ENCODE peak calls at places on chromosomes 12 and 14, in seven cellular contexts. One of them, this sample, is unnamed.

GRCh38 chr14:90451443-90451842 is 54.6 kb downstream of the CALM1 start:
- DNase-seq in stimulated activated CD4-positive, alpha-beta T cell treated with anti-CD3 and anti-CD28 coated beads, Interleukin-4, amount 100 ng/mL, for 48 hours: no peak
- DNase-seq in H54: no peak
- DNase-seq in stimulated activated CD8-positive, alpha-beta memory T cell treated with anti-CD3 and anti-CD28 coated beads, Interleukin-2, amount 100 ng/mL, for 1 hour: no peak
- DNase-seq in kidney epithelial cell: no peak
- DNase-seq in A549: no peak
- DNase-seq in activated CD4-positive, CD25-positive, alpha-beta regulatory T cell treated with anti-CD3 and anti-CD28 coated beads, Interleukin-2, amount 50 U/mL, for 72 hours: no peak
- DNase-seq in this sample: no peak

GRCh38 chr12:55978393-55978792 is 4.5 kb downstream of the RAB5B start:
- DNase-seq in H54: no peak
- DNase-seq in kidney epithelial cell: no peak
- DNase-seq in activated CD4-positive, CD25-positive, alpha-beta regulatory T cell treated with anti-CD3 and anti-CD28 coated beads, Interleukin-2, amount 50 U/mL, for 72 hours: no peak
- DNase-seq in stimulated activated CD8-positive, alpha-beta memory T cell treated with anti-CD3 and anti-CD28 coated beads, Interleukin-2, amount 100 ng/mL, for 1 hour: no peak
- DNase-seq in A549: no peak
- DNase-seq in stimulated activated CD4-positive, alpha-beta T cell treated with anti-CD3 and anti-CD28 coated beads, Interleukin-4, amount 100 ng/mL, for 48 hours: no peak
- DNase-seq in this sample: no peak

GRCh38 chr12:104250366-104251125 is 35.0 kb downstream of the TXNRD1 start:
- DNase-seq in stimulated activated CD4-positive, alpha-beta T cell treated with anti-CD3 and anti-CD28 coated beads, Interleukin-4, amount 100 ng/mL, for 48 hours: no peak
- DNase-seq in kidney epithelial cell: no peak
- DNase-seq in activated CD4-positive, CD25-positive, alpha-beta regulatory T cell treated with anti-CD3 and anti-CD28 coated beads, Interleukin-2, amount 50 U/mL, for 72 hours: no peak
- DNase-seq in stimulated activated CD8-positive, alpha-beta memory T cell treated with anti-CD3 and anti-CD28 coated beads, Interleukin-2, amount 100 ng/mL, for 1 hour: no peak
- DNase-seq in H54: no peak
- DNase-seq in A549: no peak
- DNase-seq in this sample: no peak

GRCh38 chr14:36096090-36096489 is 80.4 kb downstream of the PTCSC3 start:
- DNase-seq in A549: no peak
- DNase-seq in H54: no peak
- DNase-seq in kidney epithelial cell: no peak
- DNase-seq in stimulated activated CD8-positive, alpha-beta memory T cell treated with anti-CD3 and anti-CD28 coated beads, Interleukin-2, amount 100 ng/mL, for 1 hour: no peak
- DNase-seq in stimulated activated CD4-positive, alpha-beta T cell treated with anti-CD3 and anti-CD28 coated beads, Interleukin-4, amount 100 ng/mL, for 48 hours: no peak
- DNase-seq in activated CD4-positive, CD25-positive, alpha-beta regulatory T cell treated with anti-CD3 and anti-CD28 coated beads, Interleukin-2, amount 50 U/mL, for 72 hours: no peak
- DNase-seq in this sample: no peak

GRCh38 chr12:103799504-103800251 is 41.4 kb downstream of the NT5DC3 start:
- DNase-seq in H54: peak
- DNase-seq in stimulated activated CD4-positive, alpha-beta T cell treated with anti-CD3 and anti-CD28 coated beads, Interleukin-4, amount 100 ng/mL, for 48 hours: no peak
- DNase-seq in kidney epithelial cell: no peak
- DNase-seq in A549: peak
- DNase-seq in activated CD4-positive, CD25-positive, alpha-beta regulatory T cell treated with anti-CD3 and anti-CD28 coated beads, Interleukin-2, amount 50 U/mL, for 72 hours: no peak
- DNase-seq in stimulated activated CD8-positive, alpha-beta memory T cell treated with anti-CD3 and anti-CD28 coated beads, Interleukin-2, amount 100 ng/mL, for 1 hour: no peak
- DNase-seq in this sample: no peak

GRCh38 chr12:112347521-112347920 is 34.7 kb downstream of the HECTD4 start:
- DNase-seq in stimulated activated CD8-positive, alpha-beta memory T cell treated with anti-CD3 and anti-CD28 coated beads, Interleukin-2, amount 100 ng/mL, for 1 hour: no peak
- DNase-seq in stimulated activated CD4-positive, alpha-beta T cell treated with anti-CD3 and anti-CD28 coated beads, Interleukin-4, amount 100 ng/mL, for 48 hours: no peak
- DNase-seq in activated CD4-positive, CD25-positive, alpha-beta regulatory T cell treated with anti-CD3 and anti-CD28 coated beads, Interleukin-2, amount 50 U/mL, for 72 hours: no peak
- DNase-seq in kidney epithelial cell: peak
- DNase-seq in H54: peak
- DNase-seq in A549: no peak
- DNase-seq in this sample: no peak

GRCh38 chr12:75684678-75685620 is 173.5 kb upstream of the KRR1 start:
- DNase-seq in stimulated activated CD8-positive, alpha-beta memory T cell treated with anti-CD3 and anti-CD28 coated beads, Interleukin-2, amount 100 ng/mL, for 1 hour: no peak
- DNase-seq in kidney epithelial cell: no peak
- DNase-seq in activated CD4-positive, CD25-positive, alpha-beta regulatory T cell treated with anti-CD3 and anti-CD28 coated beads, Interleukin-2, amount 50 U/mL, for 72 hours: no peak
- DNase-seq in H54: no peak
- DNase-seq in stimulated activated CD4-positive, alpha-beta T cell treated with anti-CD3 and anti-CD28 coated beads, Interleukin-4, amount 100 ng/mL, for 48 hours: no peak
- DNase-seq in A549: no peak
- DNase-seq in this sample: no peak

GRCh38 chr14:95117937-95118726 is 39.2 kb downstream of the DICER1 start:
- DNase-seq in kidney epithelial cell: no peak
- DNase-seq in stimulated activated CD8-positive, alpha-beta memory T cell treated with anti-CD3 and anti-CD28 coated beads, Interleukin-2, amount 100 ng/mL, for 1 hour: no peak
- DNase-seq in stimulated activated CD4-positive, alpha-beta T cell treated with anti-CD3 and anti-CD28 coated beads, Interleukin-4, amount 100 ng/mL, for 48 hours: no peak
- DNase-seq in A549: no peak
- DNase-seq in H54: no peak
- DNase-seq in activated CD4-positive, CD25-positive, alpha-beta regulatory T cell treated with anti-CD3 and anti-CD28 coated beads, Interleukin-2, amount 50 U/mL, for 72 hours: no peak
- DNase-seq in this sample: no peak

GRCh38 chr14:85102591-85102990 is 427.4 kb upstream of the FLRT2 start:
- DNase-seq in A549: no peak
- DNase-seq in stimulated activated CD8-positive, alpha-beta memory T cell treated with anti-CD3 and anti-CD28 coated beads, Interleukin-2, amount 100 ng/mL, for 1 hour: no peak
- DNase-seq in stimulated activated CD4-positive, alpha-beta T cell treated with anti-CD3 and anti-CD28 coated beads, Interleukin-4, amount 100 ng/mL, for 48 hours: no peak
- DNase-seq in kidney epithelial cell: no peak
- DNase-seq in H54: no peak
- DNase-seq in activated CD4-positive, CD25-positive, alpha-beta regulatory T cell treated with anti-CD3 and anti-CD28 coated beads, Interleukin-2, amount 50 U/mL, for 72 hours: no peak
- DNase-seq in this sample: no peak

GRCh38 chr12:68768431-68768934 is 22.5 kb downstream of the SLC35E3 start:
- DNase-seq in H54: no peak
- DNase-seq in stimulated activated CD8-positive, alpha-beta memory T cell treated with anti-CD3 and anti-CD28 coated beads, Interleukin-2, amount 100 ng/mL, for 1 hour: no peak
- DNase-seq in activated CD4-positive, CD25-positive, alpha-beta regulatory T cell treated with anti-CD3 and anti-CD28 coated beads, Interleukin-2, amount 50 U/mL, for 72 hours: no peak
- DNase-seq in A549: no peak
- DNase-seq in stimulated activated CD4-positive, alpha-beta T cell treated with anti-CD3 and anti-CD28 coated beads, Interleukin-4, amount 100 ng/mL, for 48 hours: no peak
- DNase-seq in kidney epithelial cell: no peak
- DNase-seq in this sample: no peak

GRCh38 chr14:51495319-51495718 is 156.4 kb upstream of the FRMD6 start:
- DNase-seq in stimulated activated CD4-positive, alpha-beta T cell treated with anti-CD3 and anti-CD28 coated beads, Interleukin-4, amount 100 ng/mL, for 48 hours: no peak
- DNase-seq in activated CD4-positive, CD25-positive, alpha-beta regulatory T cell treated with anti-CD3 and anti-CD28 coated beads, Interleukin-2, amount 50 U/mL, for 72 hours: no peak
- DNase-seq in H54: no peak
- DNase-seq in kidney epithelial cell: no peak
- DNase-seq in A549: no peak
- DNase-seq in stimulated activated CD8-positive, alpha-beta memory T cell treated with anti-CD3 and anti-CD28 coated beads, Interleukin-2, amount 100 ng/mL, for 1 hour: no peak
- DNase-seq in this sample: no peak

GRCh38 chr14:103684471-103684870 is 30.8 kb downstream of the XRCC3 start:
- DNase-seq in activated CD4-positive, CD25-positive, alpha-beta regulatory T cell treated with anti-CD3 and anti-CD28 coated beads, Interleukin-2, amount 50 U/mL, for 72 hours: no peak
- DNase-seq in H54: no peak
- DNase-seq in kidney epithelial cell: no peak
- DNase-seq in A549: no peak
- DNase-seq in stimulated activated CD8-positive, alpha-beta memory T cell treated with anti-CD3 and anti-CD28 coated beads, Interleukin-2, amount 100 ng/mL, for 1 hour: no peak
- DNase-seq in stimulated activated CD4-positive, alpha-beta T cell treated with anti-CD3 and anti-CD28 coated beads, Interleukin-4, amount 100 ng/mL, for 48 hours: no peak
- DNase-seq in this sample: no peak

GRCh38 chr12:91367234-91367849 is 184.7 kb upstream of the DCN start:
- DNase-seq in A549: peak
- DNase-seq in activated CD4-positive, CD25-positive, alpha-beta regulatory T cell treated with anti-CD3 and anti-CD28 coated beads, Interleukin-2, amount 50 U/mL, for 72 hours: no peak
- DNase-seq in H54: no peak
- DNase-seq in stimulated activated CD4-positive, alpha-beta T cell treated with anti-CD3 and anti-CD28 coated beads, Interleukin-4, amount 100 ng/mL, for 48 hours: no peak
- DNase-seq in kidney epithelial cell: no peak
- DNase-seq in stimulated activated CD8-positive, alpha-beta memory T cell treated with anti-CD3 and anti-CD28 coated beads, Interleukin-2, amount 100 ng/mL, for 1 hour: no peak
- DNase-seq in this sample: peak

GRCh38 chr12:108814462-108815211 is 42.7 kb downstream of the SSH1 start:
- DNase-seq in activated CD4-positive, CD25-positive, alpha-beta regulatory T cell treated with anti-CD3 and anti-CD28 coated beads, Interleukin-2, amount 50 U/mL, for 72 hours: no peak
- DNase-seq in A549: no peak
- DNase-seq in H54: no peak
- DNase-seq in stimulated activated CD8-positive, alpha-beta memory T cell treated with anti-CD3 and anti-CD28 coated beads, Interleukin-2, amount 100 ng/mL, for 1 hour: no peak
- DNase-seq in stimulated activated CD4-positive, alpha-beta T cell treated with anti-CD3 and anti-CD28 coated beads, Interleukin-4, amount 100 ng/mL, for 48 hours: no peak
- DNase-seq in kidney epithelial cell: no peak
- DNase-seq in this sample: no peak

GRCh38 chr14:74609721-74610120 is 2.3 kb downstream of the LTBP2 start:
- DNase-seq in stimulated activated CD8-positive, alpha-beta memory T cell treated with anti-CD3 and anti-CD28 coated beads, Interleukin-2, amount 100 ng/mL, for 1 hour: no peak
- DNase-seq in kidney epithelial cell: no peak
- DNase-seq in H54: no peak
- DNase-seq in stimulated activated CD4-positive, alpha-beta T cell treated with anti-CD3 and anti-CD28 coated beads, Interleukin-4, amount 100 ng/mL, for 48 hours: no peak
- DNase-seq in activated CD4-positive, CD25-positive, alpha-beta regulatory T cell treated with anti-CD3 and anti-CD28 coated beads, Interleukin-2, amount 50 U/mL, for 72 hours: no peak
- DNase-seq in A549: no peak
- DNase-seq in this sample: no peak

GRCh38 chr14:92841930-92842329 is 47.8 kb downstream of the GOLGA5 start:
- DNase-seq in activated CD4-positive, CD25-positive, alpha-beta regulatory T cell treated with anti-CD3 and anti-CD28 coated beads, Interleukin-2, amount 50 U/mL, for 72 hours: no peak
- DNase-seq in stimulated activated CD8-positive, alpha-beta memory T cell treated with anti-CD3 and anti-CD28 coated beads, Interleukin-2, amount 100 ng/mL, for 1 hour: no peak
- DNase-seq in stimulated activated CD4-positive, alpha-beta T cell treated with anti-CD3 and anti-CD28 coated beads, Interleukin-4, amount 100 ng/mL, for 48 hours: no peak
- DNase-seq in A549: no peak
- DNase-seq in kidney epithelial cell: no peak
- DNase-seq in H54: no peak
- DNase-seq in this sample: no peak

GRCh38 chr14:81533536-81534343 is at the start of gene SEL1L:
- DNase-seq in stimulated activated CD8-positive, alpha-beta memory T cell treated with anti-CD3 and anti-CD28 coated beads, Interleukin-2, amount 100 ng/mL, for 1 hour: peak
- DNase-seq in H54: peak
- DNase-seq in activated CD4-positive, CD25-positive, alpha-beta regulatory T cell treated with anti-CD3 and anti-CD28 coated beads, Interleukin-2, amount 50 U/mL, for 72 hours: peak
- DNase-seq in A549: peak
- DNase-seq in kidney epithelial cell: peak
- DNase-seq in stimulated activated CD4-positive, alpha-beta T cell treated with anti-CD3 and anti-CD28 coated beads, Interleukin-4, amount 100 ng/mL, for 48 hours: peak
- DNase-seq in this sample: peak

GRCh38 chr12:27330846-27331245 is 1.8 kb upstream of the BMAL2 start:
- DNase-seq in H54: no peak
- DNase-seq in activated CD4-positive, CD25-positive, alpha-beta regulatory T cell treated with anti-CD3 and anti-CD28 coated beads, Interleukin-2, amount 50 U/mL, for 72 hours: no peak
- DNase-seq in stimulated activated CD8-positive, alpha-beta memory T cell treated with anti-CD3 and anti-CD28 coated beads, Interleukin-2, amount 100 ng/mL, for 1 hour: no peak
- DNase-seq in A549: no peak
- DNase-seq in stimulated activated CD4-positive, alpha-beta T cell treated with anti-CD3 and anti-CD28 coated beads, Interleukin-4, amount 100 ng/mL, for 48 hours: no peak
- DNase-seq in kidney epithelial cell: no peak
- DNase-seq in this sample: no peak

GRCh38 chr14:61355892-61356325 is 34.5 kb downstream of the PRKCH start:
- DNase-seq in kidney epithelial cell: peak
- DNase-seq in stimulated activated CD4-positive, alpha-beta T cell treated with anti-CD3 and anti-CD28 coated beads, Interleukin-4, amount 100 ng/mL, for 48 hours: no peak
- DNase-seq in H54: peak
- DNase-seq in activated CD4-positive, CD25-positive, alpha-beta regulatory T cell treated with anti-CD3 and anti-CD28 coated beads, Interleukin-2, amount 50 U/mL, for 72 hours: no peak
- DNase-seq in stimulated activated CD8-positive, alpha-beta memory T cell treated with anti-CD3 and anti-CD28 coated beads, Interleukin-2, amount 100 ng/mL, for 1 hour: no peak
- DNase-seq in A549: peak
- DNase-seq in this sample: peak

GRCh38 chr12:10926263-10926662 is 2.8 kb upstream of the PRH2 start:
- DNase-seq in A549: no peak
- DNase-seq in stimulated activated CD8-positive, alpha-beta memory T cell treated with anti-CD3 and anti-CD28 coated beads, Interleukin-2, amount 100 ng/mL, for 1 hour: no peak
- DNase-seq in kidney epithelial cell: no peak
- DNase-seq in H54: no peak
- DNase-seq in activated CD4-positive, CD25-positive, alpha-beta regulatory T cell treated with anti-CD3 and anti-CD28 coated beads, Interleukin-2, amount 50 U/mL, for 72 hours: no peak
- DNase-seq in stimulated activated CD4-positive, alpha-beta T cell treated with anti-CD3 and anti-CD28 coated beads, Interleukin-4, amount 100 ng/mL, for 48 hours: no peak
- DNase-seq in this sample: no peak

GRCh38 chr14:45181329-45181728 is 45.6 kb downstream of the FANCM start:
- DNase-seq in stimulated activated CD8-positive, alpha-beta memory T cell treated with anti-CD3 and anti-CD28 coated beads, Interleukin-2, amount 100 ng/mL, for 1 hour: no peak
- DNase-seq in A549: no peak
- DNase-seq in H54: no peak
- DNase-seq in kidney epithelial cell: no peak
- DNase-seq in stimulated activated CD4-positive, alpha-beta T cell treated with anti-CD3 and anti-CD28 coated beads, Interleukin-4, amount 100 ng/mL, for 48 hours: no peak
- DNase-seq in activated CD4-positive, CD25-positive, alpha-beta regulatory T cell treated with anti-CD3 and anti-CD28 coated beads, Interleukin-2, amount 50 U/mL, for 72 hours: no peak
- DNase-seq in this sample: no peak

GRCh38 chr12:27818421-27818918 is 38.4 kb upstream of the MANSC4 start:
- DNase-seq in kidney epithelial cell: no peak
- DNase-seq in stimulated activated CD4-positive, alpha-beta T cell treated with anti-CD3 and anti-CD28 coated beads, Interleukin-4, amount 100 ng/mL, for 48 hours: no peak
- DNase-seq in A549: no peak
- DNase-seq in H54: no peak
- DNase-seq in activated CD4-positive, CD25-positive, alpha-beta regulatory T cell treated with anti-CD3 and anti-CD28 coated beads, Interleukin-2, amount 50 U/mL, for 72 hours: no peak
- DNase-seq in stimulated activated CD8-positive, alpha-beta memory T cell treated with anti-CD3 and anti-CD28 coated beads, Interleukin-2, amount 100 ng/mL, for 1 hour: no peak
- DNase-seq in this sample: no peak

GRCh38 chr14:39114073-39114838 is at the start of gene GEMIN2:
- DNase-seq in H54: peak
- DNase-seq in stimulated activated CD8-positive, alpha-beta memory T cell treated with anti-CD3 and anti-CD28 coated beads, Interleukin-2, amount 100 ng/mL, for 1 hour: peak
- DNase-seq in stimulated activated CD4-positive, alpha-beta T cell treated with anti-CD3 and anti-CD28 coated beads, Interleukin-4, amount 100 ng/mL, for 48 hours: peak
- DNase-seq in kidney epithelial cell: peak
- DNase-seq in A549: peak
- DNase-seq in activated CD4-positive, CD25-positive, alpha-beta regulatory T cell treated with anti-CD3 and anti-CD28 coated beads, Interleukin-2, amount 50 U/mL, for 72 hours: peak
- DNase-seq in this sample: peak

GRCh38 chr12:103626498-103626897 is 39.4 kb downstream of the STAB2 start:
- DNase-seq in A549: peak
- DNase-seq in stimulated activated CD8-positive, alpha-beta memory T cell treated with anti-CD3 and anti-CD28 coated beads, Interleukin-2, amount 100 ng/mL, for 1 hour: no peak
- DNase-seq in stimulated activated CD4-positive, alpha-beta T cell treated with anti-CD3 and anti-CD28 coated beads, Interleukin-4, amount 100 ng/mL, for 48 hours: no peak
- DNase-seq in activated CD4-positive, CD25-positive, alpha-beta regulatory T cell treated with anti-CD3 and anti-CD28 coated beads, Interleukin-2, amount 50 U/mL, for 72 hours: no peak
- DNase-seq in H54: peak
- DNase-seq in kidney epithelial cell: peak
- DNase-seq in this sample: no peak

This sample was measured in HCT116.